ENCODE peak calls at places on chromosomes 2 and 18, in seven cellular contexts. N, V, B, G, E, A and T are unnamed samples.

GRCh38 chr2:37635359-37636208 is 35.9 kb downstream of the CDC42EP3 start:
- DNase-seq in N (peak; percentile 86), V (no peak), B (no peak), G (peak; percentile 22), E (no peak), A (no peak), T (peak; percentile 48)

GRCh38 chr2:238433941-238434845 is 7.5 kb downstream of the ASB1 start:
- DNase-seq in N (no peak), V (no peak), B (no peak), G (no peak), E (no peak), A (peak; percentile 81), T (no peak)

GRCh38 chr18:79780547-79780946 is 17.2 kb upstream of the KCNG2 start:
- DNase-seq in N (no peak), V (no peak), B (peak; percentile 67), G (no peak), E (no peak), A (no peak), T (no peak)

GRCh38 chr2:108364676-108365297 is 13.0 kb upstream of the SULT1C4 start:
- DNase-seq in N (no peak), V (no peak), B (no peak), G (no peak), E (no peak), A (no peak), T (no peak)

GRCh38 chr18:14174706-14175085 is 42.5 kb upstream of the ZNF519 start:
- DNase-seq in N (no peak), V (no peak), B (peak; percentile 89), G (no peak), E (no peak), A (no peak), T (no peak)

GRCh38 chr2:72718906-72719305 is 106.9 kb downstream of the EXOC6B start:
- DNase-seq in N (no peak), V (no peak), B (no peak), G (no peak), E (no peak), A (no peak), T (no peak)

GRCh38 chr2:120892967-120893667 is 157.4 kb downstream of the GLI2 start:
- DNase-seq in N (no peak), V (no peak), B (no peak), G (no peak), E (no peak), A (peak; percentile 70), T (no peak)

GRCh38 chr18:32548688-32549087 is 78.0 kb upstream of the GAREM1 start:
- DNase-seq in N (no peak), V (no peak), B (no peak), G (no peak), E (no peak), A (no peak), T (no peak)

GRCh38 chr2:136116813-136117390 is 1.0 kb downstream of the CXCR4 start:
- DNase-seq in N (peak; percentile 19), V (no peak), B (no peak), G (no peak), E (no peak), A (no peak), T (no peak)

GRCh38 chr18:21141678-21142422 is 30.2 kb upstream of the ROCK1 start:
- DNase-seq in N (no peak), V (no peak), B (no peak), G (no peak), E (no peak), A (peak; percentile 41), T (no peak)

GRCh38 chr2:233838251-233838650 is 16.1 kb downstream of the HJURP start:
- DNase-seq in N (no peak), V (no peak), B (peak; percentile 71), G (no peak), E (no peak), A (no peak), T (no peak)

GRCh38 chr2:219908538-219908937 is 281.1 kb downstream of the SLC4A3 start:
- DNase-seq in N (no peak), V (no peak), B (no peak), G (no peak), E (no peak), A (no peak), T (no peak)

GRCh38 chr2:101290711-101291110 is 17.8 kb downstream of the RNF149 start:
- DNase-seq in N (no peak), V (no peak), B (no peak), G (no peak), E (no peak), A (no peak), T (no peak)

GRCh38 chr2:1609706-1610485 is 134.4 kb downstream of the PXDN start:
- DNase-seq in N (no peak), V (no peak), B (peak; percentile 65), G (no peak), E (no peak), A (no peak), T (no peak)

GRCh38 chr2:469521-469920 is 181.6 kb upstream of the ALKAL2 start:
- DNase-seq in N (no peak), V (no peak), B (no peak), G (no peak), E (no peak), A (no peak), T (no peak)

GRCh38 chr18:48292787-48293409 is 116.3 kb downstream of the ZBTB7C start:
- DNase-seq in N (no peak), V (no peak), B (no peak), G (no peak), E (peak; percentile 38), A (no peak), T (no peak)